ENCODE peak calls at places on chromosomes 4 and X, in ten cellular contexts. R, D, K, N, W, F, V, U, Z and T are unnamed samples. For H3K27me3, the result is how much of the 10 kb centered on the place peaks cover.

GRCh38 chrX:118251251-118251650 is 94.7 kb upstream of the WDR44 start:
- DNase-seq in D (peak), U (no peak), F (no peak), K (no peak), R (peak), W (no peak), N (peak), Z (no peak), V (peak), T (no peak)

GRCh38 chrX:51697397-51697796 is 12.9 kb upstream of the CENPVL1 start:
- DNase-seq in R (no peak), K (no peak), U (no peak), F (no peak), N (no peak), V (no peak), Z (no peak), D (no peak), W (no peak), T (no peak)

GRCh38 chr4:8478801-8479744 is 38.5 kb downstream of the TRMT44 start:
- DNase-seq in D (no peak), F (no peak), R (peak), N (no peak), U (no peak), K (no peak), V (peak), W (no peak), Z (no peak), T (no peak)

GRCh38 chr4:139887962-139888735 is 222.5 kb downstream of the MGST2 start:
- DNase-seq in W (no peak), R (no peak), U (no peak), N (no peak), Z (no peak), V (no peak), K (peak), D (no peak), F (no peak), T (peak)

GRCh38 chrX:153864561-153865320 is 21.2 kb downstream of the L1CAM start:
- DNase-seq in K (no peak), V (no peak), D (no peak), Z (no peak), W (no peak), N (no peak), F (no peak), R (no peak), U (no peak), T (no peak)

GRCh38 chr4:155578219-155578618 is 88.4 kb upstream of the GUCY1A1 start:
- DNase-seq in D (peak), Z (no peak), V (peak), W (no peak), K (no peak), F (no peak), U (no peak), R (peak), N (peak), T (no peak)

GRCh38 chr4:47017494-47017893 is 13.9 kb upstream of the GABRB1 start:
- DNase-seq in D (peak), W (no peak), V (no peak), R (peak), Z (no peak), K (no peak), U (no peak), F (no peak), N (peak), T (no peak)

GRCh38 chr4:5863461-5864113 is 29.3 kb downstream of the CRMP1 start:
- DNase-seq in R (peak), D (peak), K (peak), U (no peak), Z (no peak), F (peak), W (no peak), V (peak), N (peak), T (peak)

GRCh38 chrX:129631850-129632249 is 22.9 kb downstream of the APLN start:
- DNase-seq in U (no peak), V (no peak), R (no peak), K (no peak), D (no peak), N (no peak), F (no peak), Z (no peak), W (no peak), T (no peak)

GRCh38 chr4:119221412-119221811 is 8.9 kb downstream of the USP53 start:
- DNase-seq in W (no peak), F (no peak), N (no peak), U (no peak), V (no peak), K (no peak), R (no peak), Z (no peak), D (no peak), T (no peak)

GRCh38 chr4:19309365-19309764 is 942.3 kb upstream of the SLIT2 start:
- DNase-seq in Z (no peak), F (peak), W (no peak), D (peak), V (peak), U (no peak), K (no peak), N (peak), R (peak), T (peak)

GRCh38 chrX:120625366-120625765 is 4.5 kb downstream of the C1GALT1C1 start:
- DNase-seq in V (peak), F (no peak), D (no peak), Z (no peak), N (no peak), K (no peak), U (no peak), W (no peak), R (no peak), T (no peak)

GRCh38 chr4:176726803-176727202 is 65.9 kb downstream of the VEGFC start:
- DNase-seq in F (no peak), V (peak), Z (no peak), N (peak), R (peak), U (no peak), W (no peak), K (no peak), D (peak), T (no peak)

GRCh38 chrX:65532016-65532415 is 2.6 kb downstream of the LAS1L start:
- DNase-seq in W (no peak), N (no peak), K (no peak), V (no peak), Z (no peak), D (no peak), U (no peak), F (no peak), R (no peak), T (no peak)

GRCh38 chrX:106783716-106784115 is 18.8 kb upstream of the TBC1D8B start:
- DNase-seq in V (no peak), N (no peak), U (no peak), K (no peak), D (no peak), W (no peak), R (no peak), Z (no peak), F (no peak), T (no peak)

GRCh38 chrX:29172880-29173279 is 585.6 kb downstream of the IL1RAPL1 start:
- DNase-seq in W (no peak), R (peak), V (peak), N (peak), D (peak), U (no peak), K (no peak), Z (no peak), F (peak), T (no peak)

GRCh38 chr4:173074501-173074946 is 94.1 kb upstream of the GALNT7 start:
- DNase-seq in R (peak), K (peak), Z (no peak), V (peak), D (peak), F (no peak), N (peak), W (no peak), U (no peak), T (peak)

GRCh38 chr4:168598191-168598590 is 101.3 kb downstream of the PALLD start:
- DNase-seq in W (no peak), D (no peak), K (no peak), R (no peak), F (peak), Z (no peak), U (no peak), N (no peak), V (peak), T (no peak)

GRCh38 chrX:48560056-48560455 is 14.2 kb upstream of the RBM3 start:
- DNase-seq in U (no peak), R (no peak), Z (no peak), N (no peak), V (no peak), W (no peak), K (no peak), D (no peak), F (no peak), T (no peak)

GRCh38 chrX:42776195-42776594 is 1.8 kb downstream of the PPP1R2C start:
- DNase-seq in R (no peak), D (peak), U (no peak), N (peak), F (peak), K (no peak), W (no peak), V (peak), Z (no peak), T (no peak)

GRCh38 chr4:162116085-162116784 is 47.6 kb downstream of the FSTL5 start:
- DNase-seq in Z (no peak), K (no peak), F (no peak), W (no peak), D (no peak), V (no peak), R (no peak), U (no peak), N (no peak), T (no peak)

GRCh38 chr4:70505152-70505748 is 13.1 kb upstream of the AMTN start:
- DNase-seq in V (peak), F (peak), R (peak), Z (peak), N (peak), W (no peak), U (peak), D (no peak), K (no peak), T (peak)

GRCh38 chrX:75155830-75156525 is at the start of gene ABCB7:
- DNase-seq in N (peak), Z (peak), R (peak), F (peak), V (peak), U (peak), K (peak), D (peak), W (peak), T (peak)

GRCh38 chr4:6560416-6561172 is 14.4 kb upstream of the MAN2B2 start:
- DNase-seq in N (peak), R (peak), F (no peak), W (no peak), Z (no peak), D (peak), K (no peak), V (peak), U (no peak), T (no peak)

GRCh38 chr4:57639566-57640328 is 529.6 kb upstream of the IGFBP7 start:
- DNase-seq in Z (no peak), D (no peak), F (no peak), U (no peak), K (peak), V (no peak), R (no peak), W (no peak), N (no peak), T (no peak)

DNA sequence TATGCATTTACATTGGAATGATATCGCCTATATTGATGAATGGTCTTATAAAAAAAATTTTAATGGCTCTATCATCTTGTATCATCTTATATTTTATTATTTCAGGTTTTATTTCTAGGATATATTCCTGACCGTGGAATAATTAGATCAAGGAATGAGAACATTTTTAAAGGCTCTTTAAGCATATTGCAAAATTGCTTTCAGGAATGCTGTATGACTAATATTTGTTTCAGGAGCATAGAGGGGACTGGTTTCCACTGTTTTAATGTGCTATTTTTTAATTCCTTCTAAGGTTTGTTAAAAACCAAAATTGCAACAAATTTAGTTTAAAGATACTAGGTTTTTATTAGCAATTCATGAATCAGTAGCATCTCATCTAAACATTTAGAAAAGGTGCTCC is 120.2 kb downstream of the BMPR1B start:
- DNase-seq in R (peak), N (peak), K (no peak), F (no peak), V (peak), W (no peak), D (peak), U (no peak), Z (no peak), T (no peak)
- H3K4me3 ChIP-seq in R (no peak), N (no peak), K (no peak), F (no peak), V (no peak), W (no peak), D (no peak), U (no peak), Z (no peak), T (no peak)

GRCh38 chrX:96703379-96703778 is 18.7 kb downstream of the DIAPH2 start:
- DNase-seq in V (no peak), F (peak), D (no peak), N (no peak), K (no peak), R (no peak), Z (no peak), W (no peak), U (no peak), T (no peak)

GRCh38 chrX:96704661-96705060 is 20.0 kb downstream of the DIAPH2 start:
- DNase-seq in D (no peak), Z (no peak), U (no peak), N (peak), W (no peak), F (peak), K (no peak), V (no peak), R (peak), T (no peak)

GRCh38 chrX:96703816-96704215 is 19.2 kb downstream of the DIAPH2 start:
- DNase-seq in V (no peak), K (no peak), W (no peak), N (peak), Z (no peak), D (no peak), U (no peak), R (peak), F (peak), T (no peak)

GRCh38 chrX:96707829-96708228 is 23.2 kb downstream of the DIAPH2 start:
- DNase-seq in F (no peak), V (no peak), D (no peak), K (no peak), N (no peak), Z (no peak), R (no peak), W (no peak), U (no peak), T (no peak)

DNA sequence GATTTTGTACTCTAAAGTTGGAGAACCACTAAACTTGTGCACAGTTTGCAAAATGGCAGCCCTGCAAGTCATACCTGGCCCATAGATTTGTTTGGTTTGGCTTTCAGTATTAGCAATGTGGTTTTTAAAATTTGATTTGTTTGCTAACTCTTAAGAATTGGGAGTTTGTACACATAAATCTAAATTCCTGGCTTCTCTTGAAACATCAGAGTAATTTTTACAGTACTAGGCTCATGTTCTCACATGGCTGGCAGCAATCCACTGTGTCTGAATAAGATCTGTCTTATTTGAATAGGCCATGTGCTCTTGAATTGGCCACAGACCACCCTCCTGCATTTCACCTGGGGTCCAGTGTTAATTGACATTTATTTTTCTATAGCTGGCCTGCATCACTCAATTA is 21.3 kb downstream of the DIAPH2 start:
- DNase-seq in F (no peak), V (no peak), W (no peak), U (no peak), Z (no peak), D (no peak), K (no peak), R (no peak), N (no peak), T (no peak)
- H3K27me3 ChIP-seq in F (under half), V (under half), W (under half), U (under half), Z (under half), D (under half), K (under half), R (under half), N (under half), T (under half)

GRCh38 chr4:38753021-38753806 is 29.6 kb downstream of the TLR10 start:
- DNase-seq in V (peak), U (no peak), K (peak), D (peak), N (peak), F (peak), R (peak), W (peak), Z (no peak), T (peak)
- H3K4me3 ChIP-seq in V (no peak), U (no peak), K (no peak), D (peak), N (no peak), F (no peak), R (no peak), W (peak), Z (no peak), T (peak)

GRCh38 chrX:103537871-103538387 is 18.6 kb upstream of the RAB40A start:
- DNase-seq in N (no peak), D (no peak), K (no peak), V (no peak), R (no peak), Z (no peak), W (no peak), U (no peak), F (no peak), T (no peak)

GRCh38 chrX:103533428-103534216 is 14.3 kb upstream of the RAB40A start:
- DNase-seq in U (peak), V (peak), N (peak), R (peak), Z (peak), D (peak), F (peak), W (peak), K (peak), T (peak)

GRCh38 chrX:103535206-103535605 is 15.9 kb upstream of the RAB40A start:
- DNase-seq in Z (no peak), R (no peak), V (no peak), F (no peak), W (no peak), U (no peak), N (no peak), D (no peak), K (no peak), T (no peak)

GRCh38 chrX:103536732-103537131 is 17.4 kb upstream of the RAB40A start:
- DNase-seq in V (peak), Z (no peak), U (no peak), F (no peak), K (no peak), W (no peak), N (no peak), R (no peak), D (no peak), T (no peak)

GRCh38 chrX:103536071-103536470 is 16.8 kb upstream of the RAB40A start:
- DNase-seq in K (no peak), W (no peak), V (peak), D (no peak), U (no peak), R (no peak), N (peak), Z (no peak), F (no peak), T (no peak)
- H3K27me3 ChIP-seq in K (under half), W (under half), V (under half), D (under half), U (under half), R (under half), N (under half), Z (under half), F (under half), T (under half)

DNA sequence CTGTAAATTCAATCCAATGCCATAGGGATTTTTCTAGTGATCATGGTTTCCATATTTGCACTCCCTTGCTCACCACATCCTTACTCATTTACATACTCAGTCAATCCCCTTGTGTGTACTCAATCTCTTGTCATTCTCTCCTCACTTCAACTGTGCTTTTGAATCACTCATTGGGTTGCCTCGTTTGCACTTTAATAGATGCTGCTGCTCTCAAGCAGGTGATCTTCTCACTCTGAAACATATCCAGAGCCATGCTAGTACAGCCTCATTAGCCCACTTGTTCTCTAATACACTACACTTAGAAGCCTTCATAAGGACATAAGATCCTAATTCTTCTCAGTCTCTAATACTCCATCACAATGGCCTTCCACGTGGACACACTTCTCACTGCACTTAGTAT is 507.9 kb downstream of the TECRL start:
- DNase-seq in R (no peak), V (no peak), Z (no peak), F (no peak), W (no peak), K (no peak), D (no peak), N (no peak), U (no peak), T (no peak)
- H3K4me3 ChIP-seq in R (no peak), V (no peak), Z (no peak), F (no peak), W (no peak), K (no peak), D (no peak), N (no peak), U (no peak), T (no peak)